ENCODE peak calls at places on chromosomes 13 and 19, in nine cellular contexts. One of them, this sample, is unnamed.

GRCh38 chr19:46726551-46726950 is 9.6 kb upstream of the PRKD2 start:
- DNase-seq in T-helper 1 cell: no peak
- DNase-seq in T-helper 9 cell: no peak
- DNase-seq in stimulated activated CD8-positive, alpha-beta memory T cell treated with anti-CD3 and anti-CD28 coated beads, Interleukin-15, amount 100 ng/mL, for 4 hours: no peak
- DNase-seq in activated naive CD4-positive, alpha-beta T cell: no peak
- DNase-seq in head of caudate nucleus: no peak
- DNase-seq in pancreas: no peak
- DNase-seq in EH: no peak
- DNase-seq in CD14-positive monocyte: no peak
- DNase-seq in this sample: no peak

GRCh38 chr13:25939961-25940687 is 111.7 kb downstream of the SHISA2 start:
- DNase-seq in T-helper 1 cell: no peak
- DNase-seq in T-helper 9 cell: no peak
- DNase-seq in stimulated activated CD8-positive, alpha-beta memory T cell treated with anti-CD3 and anti-CD28 coated beads, Interleukin-15, amount 100 ng/mL, for 4 hours: no peak
- DNase-seq in activated naive CD4-positive, alpha-beta T cell: no peak
- DNase-seq in head of caudate nucleus: no peak
- DNase-seq in pancreas: no peak
- DNase-seq in EH: no peak
- DNase-seq in CD14-positive monocyte: no peak
- DNase-seq in this sample: no peak

GRCh38 chr13:18943721-18944391 is 237.8 kb downstream of the TUBA3C start:
- DNase-seq in T-helper 1 cell: no peak
- DNase-seq in T-helper 9 cell: no peak
- DNase-seq in stimulated activated CD8-positive, alpha-beta memory T cell treated with anti-CD3 and anti-CD28 coated beads, Interleukin-15, amount 100 ng/mL, for 4 hours: no peak
- DNase-seq in activated naive CD4-positive, alpha-beta T cell: no peak
- DNase-seq in head of caudate nucleus: no peak
- DNase-seq in pancreas: no peak
- DNase-seq in EH: no peak
- DNase-seq in CD14-positive monocyte: no peak
- DNase-seq in this sample: no peak

GRCh38 chr13:78197231-78197630 is 278.6 kb upstream of the EDNRB start:
- DNase-seq in T-helper 1 cell: no peak
- DNase-seq in T-helper 9 cell: no peak
- DNase-seq in stimulated activated CD8-positive, alpha-beta memory T cell treated with anti-CD3 and anti-CD28 coated beads, Interleukin-15, amount 100 ng/mL, for 4 hours: no peak
- DNase-seq in activated naive CD4-positive, alpha-beta T cell: no peak
- DNase-seq in head of caudate nucleus: no peak
- DNase-seq in pancreas: no peak
- DNase-seq in EH: no peak
- DNase-seq in CD14-positive monocyte: no peak
- DNase-seq in this sample: no peak

GRCh38 chr19:54041969-54042606 is 21.6 kb downstream of the VSTM1 start:
- DNase-seq in T-helper 1 cell: no peak
- DNase-seq in T-helper 9 cell: no peak
- DNase-seq in stimulated activated CD8-positive, alpha-beta memory T cell treated with anti-CD3 and anti-CD28 coated beads, Interleukin-15, amount 100 ng/mL, for 4 hours: no peak
- DNase-seq in activated naive CD4-positive, alpha-beta T cell: no peak
- DNase-seq in head of caudate nucleus: no peak
- DNase-seq in pancreas: no peak
- DNase-seq in EH: no peak
- DNase-seq in CD14-positive monocyte: no peak
- DNase-seq in this sample: no peak

GRCh38 chr13:75505327-75505726 is 23.4 kb upstream of the TBC1D4 start:
- DNase-seq in T-helper 1 cell: no peak
- DNase-seq in T-helper 9 cell: no peak
- DNase-seq in stimulated activated CD8-positive, alpha-beta memory T cell treated with anti-CD3 and anti-CD28 coated beads, Interleukin-15, amount 100 ng/mL, for 4 hours: no peak
- DNase-seq in activated naive CD4-positive, alpha-beta T cell: no peak
- DNase-seq in head of caudate nucleus: no peak
- DNase-seq in pancreas: no peak
- DNase-seq in EH: no peak
- DNase-seq in CD14-positive monocyte: no peak
- DNase-seq in this sample: no peak

GRCh38 chr19:16588089-16588823 is 16.0 kb upstream of the SLC35E1 start:
- DNase-seq in T-helper 1 cell: peak; percentile 60
- DNase-seq in T-helper 9 cell: peak; percentile 57
- DNase-seq in stimulated activated CD8-positive, alpha-beta memory T cell treated with anti-CD3 and anti-CD28 coated beads, Interleukin-15, amount 100 ng/mL, for 4 hours: no peak
- DNase-seq in activated naive CD4-positive, alpha-beta T cell: peak; percentile 25
- DNase-seq in head of caudate nucleus: peak; percentile 55
- DNase-seq in pancreas: peak; percentile 50
- DNase-seq in EH: no peak
- DNase-seq in CD14-positive monocyte: peak; percentile 72
- DNase-seq in this sample: no peak

GRCh38 chr13:112747256-112747655 is 57.4 kb downstream of the ATP11A start:
- DNase-seq in T-helper 1 cell: no peak
- DNase-seq in T-helper 9 cell: no peak
- DNase-seq in stimulated activated CD8-positive, alpha-beta memory T cell treated with anti-CD3 and anti-CD28 coated beads, Interleukin-15, amount 100 ng/mL, for 4 hours: no peak
- DNase-seq in activated naive CD4-positive, alpha-beta T cell: no peak
- DNase-seq in head of caudate nucleus: no peak
- DNase-seq in pancreas: no peak
- DNase-seq in EH: no peak
- DNase-seq in CD14-positive monocyte: no peak
- DNase-seq in this sample: no peak

GRCh38 chr13:94210826-94211225 is 268.7 kb downstream of the DCT start:
- DNase-seq in T-helper 1 cell: no peak
- DNase-seq in T-helper 9 cell: no peak
- DNase-seq in stimulated activated CD8-positive, alpha-beta memory T cell treated with anti-CD3 and anti-CD28 coated beads, Interleukin-15, amount 100 ng/mL, for 4 hours: no peak
- DNase-seq in activated naive CD4-positive, alpha-beta T cell: no peak
- DNase-seq in head of caudate nucleus: no peak
- DNase-seq in pancreas: no peak
- DNase-seq in EH: no peak
- DNase-seq in CD14-positive monocyte: no peak
- DNase-seq in this sample: no peak

GRCh38 chr19:2122251-2122650 is 25.5 kb downstream of the IZUMO4 start:
- DNase-seq in T-helper 1 cell: no peak
- DNase-seq in T-helper 9 cell: no peak
- DNase-seq in stimulated activated CD8-positive, alpha-beta memory T cell treated with anti-CD3 and anti-CD28 coated beads, Interleukin-15, amount 100 ng/mL, for 4 hours: no peak
- DNase-seq in activated naive CD4-positive, alpha-beta T cell: no peak
- DNase-seq in head of caudate nucleus: no peak
- DNase-seq in pancreas: no peak
- DNase-seq in EH: no peak
- DNase-seq in CD14-positive monocyte: no peak
- DNase-seq in this sample: no peak

GRCh38 chr19:47651691-47652090 is 42.8 kb downstream of the BICRA start:
- DNase-seq in T-helper 1 cell: no peak
- DNase-seq in T-helper 9 cell: no peak
- DNase-seq in stimulated activated CD8-positive, alpha-beta memory T cell treated with anti-CD3 and anti-CD28 coated beads, Interleukin-15, amount 100 ng/mL, for 4 hours: no peak
- DNase-seq in activated naive CD4-positive, alpha-beta T cell: no peak
- DNase-seq in head of caudate nucleus: no peak
- DNase-seq in pancreas: no peak
- DNase-seq in EH: no peak
- DNase-seq in CD14-positive monocyte: no peak
- DNase-seq in this sample: no peak

GRCh38 chr19:17023805-17024204 is 2.8 kb downstream of the CPAMD8 start:
- DNase-seq in T-helper 1 cell: no peak
- DNase-seq in T-helper 9 cell: no peak
- DNase-seq in stimulated activated CD8-positive, alpha-beta memory T cell treated with anti-CD3 and anti-CD28 coated beads, Interleukin-15, amount 100 ng/mL, for 4 hours: no peak
- DNase-seq in activated naive CD4-positive, alpha-beta T cell: no peak
- DNase-seq in head of caudate nucleus: no peak
- DNase-seq in pancreas: no peak
- DNase-seq in EH: no peak
- DNase-seq in CD14-positive monocyte: no peak
- DNase-seq in this sample: no peak

GRCh38 chr19:6073858-6074708 is 36.2 kb downstream of the RFX2 start:
- DNase-seq in T-helper 1 cell: no peak
- DNase-seq in T-helper 9 cell: no peak
- DNase-seq in stimulated activated CD8-positive, alpha-beta memory T cell treated with anti-CD3 and anti-CD28 coated beads, Interleukin-15, amount 100 ng/mL, for 4 hours: no peak
- DNase-seq in activated naive CD4-positive, alpha-beta T cell: no peak
- DNase-seq in head of caudate nucleus: no peak
- DNase-seq in pancreas: no peak
- DNase-seq in EH: no peak
- DNase-seq in CD14-positive monocyte: no peak
- DNase-seq in this sample: no peak

GRCh38 chr19:13270514-13271105 is 120.4 kb downstream of the IER2 start:
- DNase-seq in T-helper 1 cell: no peak
- DNase-seq in T-helper 9 cell: no peak
- DNase-seq in stimulated activated CD8-positive, alpha-beta memory T cell treated with anti-CD3 and anti-CD28 coated beads, Interleukin-15, amount 100 ng/mL, for 4 hours: no peak
- DNase-seq in activated naive CD4-positive, alpha-beta T cell: no peak
- DNase-seq in head of caudate nucleus: no peak
- DNase-seq in pancreas: no peak
- DNase-seq in EH: no peak
- DNase-seq in CD14-positive monocyte: no peak
- DNase-seq in this sample: no peak

GRCh38 chr13:83184150-83184475 is 698.2 kb downstream of the SLITRK1 start:
- DNase-seq in T-helper 1 cell: no peak
- DNase-seq in T-helper 9 cell: no peak
- DNase-seq in stimulated activated CD8-positive, alpha-beta memory T cell treated with anti-CD3 and anti-CD28 coated beads, Interleukin-15, amount 100 ng/mL, for 4 hours: no peak
- DNase-seq in activated naive CD4-positive, alpha-beta T cell: no peak
- DNase-seq in head of caudate nucleus: no peak
- DNase-seq in pancreas: no peak
- DNase-seq in EH: no peak
- DNase-seq in CD14-positive monocyte: no peak
- DNase-seq in this sample: no peak

GRCh38 chr13:37443538-37443937 is 155.0 kb downstream of the POSTN start:
- DNase-seq in T-helper 1 cell: no peak
- DNase-seq in T-helper 9 cell: no peak
- DNase-seq in stimulated activated CD8-positive, alpha-beta memory T cell treated with anti-CD3 and anti-CD28 coated beads, Interleukin-15, amount 100 ng/mL, for 4 hours: no peak
- DNase-seq in activated naive CD4-positive, alpha-beta T cell: no peak
- DNase-seq in head of caudate nucleus: no peak
- DNase-seq in pancreas: no peak
- DNase-seq in EH: peak; percentile 89
- DNase-seq in CD14-positive monocyte: no peak
- DNase-seq in this sample: no peak

GRCh38 chr19:13011653-13012389 is 16.5 kb downstream of the NFIX start:
- DNase-seq in T-helper 1 cell: no peak
- DNase-seq in T-helper 9 cell: no peak
- DNase-seq in stimulated activated CD8-positive, alpha-beta memory T cell treated with anti-CD3 and anti-CD28 coated beads, Interleukin-15, amount 100 ng/mL, for 4 hours: no peak
- DNase-seq in activated naive CD4-positive, alpha-beta T cell: no peak
- DNase-seq in head of caudate nucleus: no peak
- DNase-seq in pancreas: no peak
- DNase-seq in EH: no peak
- DNase-seq in CD14-positive monocyte: no peak
- DNase-seq in this sample: no peak

GRCh38 chr19:38158730-38159129 is 65.3 kb downstream of the DPF1 start:
- DNase-seq in T-helper 1 cell: no peak
- DNase-seq in T-helper 9 cell: no peak
- DNase-seq in stimulated activated CD8-positive, alpha-beta memory T cell treated with anti-CD3 and anti-CD28 coated beads, Interleukin-15, amount 100 ng/mL, for 4 hours: no peak
- DNase-seq in activated naive CD4-positive, alpha-beta T cell: no peak
- DNase-seq in head of caudate nucleus: no peak
- DNase-seq in pancreas: no peak
- DNase-seq in EH: no peak
- DNase-seq in CD14-positive monocyte: no peak
- DNase-seq in this sample: no peak

GRCh38 chr13:38688674-38689073 is 1.8 kb downstream of the FREM2 start:
- DNase-seq in T-helper 1 cell: no peak
- DNase-seq in T-helper 9 cell: no peak
- DNase-seq in stimulated activated CD8-positive, alpha-beta memory T cell treated with anti-CD3 and anti-CD28 coated beads, Interleukin-15, amount 100 ng/mL, for 4 hours: no peak
- DNase-seq in activated naive CD4-positive, alpha-beta T cell: no peak
- DNase-seq in head of caudate nucleus: no peak
- DNase-seq in pancreas: no peak
- DNase-seq in EH: no peak
- DNase-seq in CD14-positive monocyte: no peak
- DNase-seq in this sample: no peak